ENCODE peak calls at places on chromosomes 7 and 10, in six cellular contexts. M, A, P, I, J and Q are unnamed samples.

GRCh38 chr10:12720217-12720981 is 281.1 kb downstream of the CCDC3 start:
- DNase-seq in M (peak), A (no peak), P (peak), I (peak), J (no peak), Q (peak)

GRCh38 chr10:102033787-102034186 is 22.2 kb downstream of the ARMH3 start:
- DNase-seq in M (no peak), A (no peak), P (no peak), I (no peak), J (no peak), Q (no peak)

GRCh38 chr7:134028853-134029252 is 98.3 kb upstream of the LRGUK start:
- DNase-seq in M (no peak), A (no peak), P (peak), I (no peak), J (peak), Q (no peak)

GRCh38 chr7:47617131-47617530 is 35.2 kb upstream of the TNS3 start:
- DNase-seq in M (no peak), A (no peak), P (no peak), I (no peak), J (no peak), Q (no peak)

GRCh38 chr7:158431941-158432347 is 155.7 kb downstream of the PTPRN2 start:
- DNase-seq in M (peak), A (no peak), P (peak), I (no peak), J (no peak), Q (peak)

GRCh38 chr10:99297033-99297432 is 32.1 kb upstream of the CNNM1 start:
- DNase-seq in M (no peak), A (no peak), P (peak), I (no peak), J (no peak), Q (no peak)

GRCh38 chr10:108561649-108562048 is 1361.7 kb downstream of the XPNPEP1 start:
- DNase-seq in M (no peak), A (no peak), P (no peak), I (no peak), J (no peak), Q (no peak)

GRCh38 chr7:2512179-2512644 is 7.4 kb upstream of the LFNG start:
- DNase-seq in M (no peak), A (no peak), P (no peak), I (no peak), J (no peak), Q (no peak)

GRCh38 chr10:96987842-96988175 is 155.7 kb downstream of the LCOR start:
- DNase-seq in M (peak), A (no peak), P (no peak), I (peak), J (no peak), Q (no peak)

GRCh38 chr7:139340808-139341057 is 404 bp upstream of the FMC1 start:
- DNase-seq in M (no peak), A (no peak), P (no peak), I (no peak), J (no peak), Q (no peak)

GRCh38 chr10:101611506-101611905 is 23.4 kb downstream of the DPCD start:
- DNase-seq in M (peak), A (no peak), P (no peak), I (no peak), J (no peak), Q (peak)

GRCh38 chr7:75993689-75994387 is 557 bp downstream of the TMEM120A start:
- DNase-seq in M (peak), A (peak), P (peak), I (peak), J (peak), Q (peak)

GRCh38 chr7:98348726-98349474 is 52.0 kb downstream of the BAIAP2L1 start:
- DNase-seq in M (no peak), A (no peak), P (no peak), I (peak), J (no peak), Q (no peak)

GRCh38 chr10:78065616-78066410 is 32.1 kb downstream of the RPS24 start:
- DNase-seq in M (no peak), A (no peak), P (no peak), I (no peak), J (no peak), Q (no peak)

GRCh38 chr7:121503039-121503438 is 106.9 kb upstream of the FAM3C start:
- DNase-seq in M (no peak), A (no peak), P (no peak), I (no peak), J (no peak), Q (no peak)

GRCh38 chr10:132834891-132835847 is 49.2 kb upstream of the NKX6-2 start:
- DNase-seq in M (no peak), A (no peak), P (no peak), I (no peak), J (no peak), Q (no peak)

GRCh38 chr10:132138596-132138995 is 48.2 kb upstream of the DPYSL4 start:
- DNase-seq in M (no peak), A (no peak), P (no peak), I (no peak), J (no peak), Q (no peak)

GRCh38 chr10:93198401-93199175 is 124.9 kb downstream of the CYP26A1 start:
- DNase-seq in M (peak), A (no peak), P (peak), I (no peak), J (no peak), Q (peak)

GRCh38 chr10:122786269-122786668 is 59.4 kb downstream of the CUZD1 start:
- DNase-seq in M (peak), A (peak), P (peak), I (no peak), J (peak), Q (no peak)

GRCh38 chr10:36504752-36505151 is 620.6 kb upstream of the ANKRD30A start:
- DNase-seq in M (no peak), A (no peak), P (no peak), I (no peak), J (no peak), Q (no peak)

GRCh38 chr10:85138046-85138445 is 809.7 kb downstream of the CCSER2 start:
- DNase-seq in M (no peak), A (no peak), P (no peak), I (no peak), J (no peak), Q (no peak)

GRCh38 chr7:47557986-47558670 is 23.8 kb downstream of the TNS3 start:
- DNase-seq in M (no peak), A (no peak), P (peak), I (peak), J (no peak), Q (no peak)

GRCh38 chr10:71486465-71487114 is 89.9 kb downstream of the CDH23 start:
- DNase-seq in M (peak), A (peak), P (peak), I (peak), J (peak), Q (peak)

GRCh38 chr10:10589540-10589939 is 428.1 kb upstream of the CELF2 start:
- DNase-seq in M (peak), A (no peak), P (peak), I (no peak), J (no peak), Q (peak)

GRCh38 chr7:99788554-99788953 is 4.6 kb upstream of the CYP3A4 start:
- DNase-seq in M (no peak), A (no peak), P (no peak), I (no peak), J (no peak), Q (no peak)

GRCh38 chr7:105218215-105218614 is 170.5 kb downstream of the SRPK2 start:
- DNase-seq in M (peak), A (no peak), P (peak), I (peak), J (no peak), Q (no peak)

GRCh38 chr7:105205592-105206211 is 183.0 kb downstream of the SRPK2 start:
- DNase-seq in M (no peak), A (no peak), P (no peak), I (no peak), J (no peak), Q (no peak)

GRCh38 chr7:1101580-1102431 is 13.9 kb downstream of the GPER1 start:
- DNase-seq in M (no peak), A (no peak), P (no peak), I (no peak), J (no peak), Q (no peak)

GRCh38 chr7:99928994-99929729 is at the start of gene GJC3:
- DNase-seq in M (peak), A (peak), P (peak), I (no peak), J (peak), Q (peak)

GRCh38 chr10:27072436-27073114 is 27.7 kb downstream of the ANKRD26 start:
- DNase-seq in M (no peak), A (no peak), P (peak), I (no peak), J (peak), Q (no peak)

GRCh38 chr10:59688921-59689351 is 20.7 kb downstream of the SLC16A9 start:
- DNase-seq in M (no peak), A (no peak), P (no peak), I (no peak), J (no peak), Q (no peak)

GRCh38 chr7:27162930-27163775 is 2.2 kb downstream of the HOXA9 start:
- DNase-seq in M (no peak), A (no peak), P (no peak), I (no peak), J (no peak), Q (no peak)

GRCh38 chr10:110168601-110169481 is 38.6 kb upstream of the MXI1 start:
- DNase-seq in M (no peak), A (no peak), P (peak), I (no peak), J (peak), Q (no peak)

GRCh38 chr7:95798401-95798930 is 26.1 kb downstream of the DYNC1I1 start:
- DNase-seq in M (no peak), A (no peak), P (no peak), I (no peak), J (no peak), Q (no peak)

GRCh38 chr7:150365673-150366398 is 2.8 kb upstream of the REPIN1 start:
- DNase-seq in M (no peak), A (no peak), P (peak), I (no peak), J (no peak), Q (no peak)

GRCh38 chr7:150361402-150361801 is 7.2 kb upstream of the REPIN1 start:
- DNase-seq in M (no peak), A (no peak), P (no peak), I (no peak), J (no peak), Q (no peak)

GRCh38 chr7:150361807-150362621 is 6.6 kb upstream of the REPIN1 start:
- DNase-seq in M (no peak), A (no peak), P (no peak), I (no peak), J (no peak), Q (no peak)

GRCh38 chr7:150362989-150363769 is 5.4 kb upstream of the REPIN1 start:
- DNase-seq in M (no peak), A (no peak), P (no peak), I (no peak), J (no peak), Q (no peak)

GRCh38 chr7:150363872-150364271 is 4.8 kb upstream of the REPIN1 start:
- DNase-seq in M (no peak), A (no peak), P (no peak), I (no peak), J (no peak), Q (no peak)
- H3K4me3 ChIP-seq in M (no peak), A (no peak), P (no peak), I (no peak), J (no peak), Q (no peak)

GRCh38 chr10:31268616-31269303 is 50.3 kb upstream of the ZEB1 start:
- DNase-seq in M (no peak), A (no peak), P (no peak), I (no peak), J (no peak), Q (no peak)

GRCh38 chr10:31261502-31262311 is 57.3 kb upstream of the ZEB1 start:
- DNase-seq in M (peak), A (no peak), P (no peak), I (no peak), J (no peak), Q (peak)

GRCh38 chr10:31262672-31263071 is 56.3 kb upstream of the ZEB1 start:
- DNase-seq in M (peak), A (no peak), P (no peak), I (no peak), J (no peak), Q (no peak)

GRCh38 chr10:31263903-31264302 is 55.1 kb upstream of the ZEB1 start:
- DNase-seq in M (peak), A (no peak), P (no peak), I (no peak), J (no peak), Q (no peak)
- H2BK120ac ChIP-seq in M (peak), A (no peak), P (no peak), I (no peak), J (no peak), Q (no peak)

GRCh38 chr10:113108948-113109347 is 158.9 kb downstream of the TCF7L2 start:
- DNase-seq in M (no peak), A (no peak), P (no peak), I (no peak), J (no peak), Q (no peak)
- H3K9ac ChIP-seq in M (no peak), A (no peak), P (no peak), I (no peak), J (no peak), Q (no peak)

DNA sequence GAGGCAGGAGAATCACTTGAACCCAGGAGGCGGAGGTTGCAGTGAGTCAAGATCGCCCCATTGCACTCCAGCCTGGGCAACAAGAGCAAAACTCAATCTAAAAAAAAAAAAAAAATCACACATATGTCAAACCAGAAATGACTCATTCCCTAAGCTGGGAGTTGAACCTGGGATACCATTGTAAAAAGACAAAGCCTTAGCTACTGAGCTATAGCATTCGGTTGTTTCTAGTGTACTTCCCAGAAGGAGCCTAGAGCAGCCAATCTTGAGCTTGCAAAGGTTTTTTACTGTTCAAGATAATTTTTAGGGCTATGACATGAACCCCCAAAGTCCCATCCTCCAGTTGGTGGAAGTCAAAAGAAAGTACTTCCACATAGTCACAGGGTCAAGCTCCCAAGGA is 87.9 kb downstream of the ZNF467 start:
- DNase-seq in M (no peak), A (no peak), P (no peak), I (no peak), J (no peak), Q (no peak)
- H3K4me3 ChIP-seq in M (no peak), A (no peak), P (no peak), I (no peak), J (no peak), Q (no peak)

GRCh38 chr7:18995811-18996400 is 121.5 kb downstream of the TWIST1 start:
- DNase-seq in M (peak), A (no peak), P (no peak), I (no peak), J (no peak), Q (no peak)
- H2BK120ac ChIP-seq in M (peak), A (no peak), P (no peak), I (peak), J (no peak), Q (no peak)

DNA sequence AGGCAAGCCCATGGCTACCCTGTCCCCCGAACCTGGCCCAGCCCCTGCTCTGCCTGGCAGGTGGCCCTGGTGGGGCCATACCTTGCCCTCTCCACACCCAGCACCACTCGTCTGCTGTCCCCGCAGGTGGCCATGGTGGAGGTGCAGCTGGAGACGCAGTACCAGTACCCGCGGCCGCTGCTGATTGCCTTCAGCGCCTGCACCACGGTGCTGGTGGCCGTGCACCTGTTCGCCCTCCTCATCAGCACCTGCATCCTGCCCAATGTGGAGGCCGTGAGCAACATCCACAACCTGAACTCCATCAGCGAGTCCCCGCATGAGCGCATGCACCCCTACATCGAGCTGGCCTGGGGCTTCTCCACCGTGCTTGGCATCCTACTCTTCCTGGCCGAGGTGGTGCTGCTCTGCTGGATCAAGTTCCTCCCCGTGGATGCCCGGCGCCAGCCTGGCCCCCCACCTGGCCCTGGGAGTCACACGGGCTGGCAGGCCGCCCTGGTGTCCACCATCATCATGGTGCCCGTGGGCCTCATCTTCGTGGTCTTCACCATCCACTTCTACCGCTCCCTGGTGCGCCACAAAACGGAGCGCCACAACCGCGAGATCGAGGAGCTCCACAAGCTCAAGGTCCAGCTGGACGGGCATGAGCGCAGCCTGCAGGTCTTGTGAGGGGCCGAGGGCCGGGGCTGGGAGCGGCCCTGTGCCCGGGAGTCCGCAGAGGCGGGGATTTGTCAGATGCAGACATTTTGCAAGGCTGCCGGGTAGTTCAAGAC is 13.2 kb downstream of the ORAI2 start:
- DNase-seq in M (no peak), A (no peak), P (no peak), I (no peak), J (no peak), Q (no peak)
- H3K9ac ChIP-seq in M (no peak), A (no peak), P (no peak), I (no peak), J (no peak), Q (no peak)